ENCODE peak calls at places on chromosomes 12 and 14, in six cellular contexts. B is left ventricle myocardium inferior; Y is CD8-positive, alpha-beta T cell; U is right lobe of liver; S is neural progenitor cell; M is Panc1. P is an unnamed sample.

GRCh38 chr12:52285172-52285745 is 6.1 kb downstream of the KRT81 start:
- DNase-seq in U (no peak), Y (no peak), M (no peak), B (no peak), S (no peak), P (no peak)

GRCh38 chr14:88225721-88226120 is 97.3 kb downstream of the KCNK10 start:
- DNase-seq in M (no peak), B (no peak), U (no peak), S (peak; percentile 51), Y (no peak), P (no peak)

GRCh38 chr12:5203274-5203673 is 159.6 kb downstream of the KCNA5 start:
- DNase-seq in Y (no peak), M (no peak), U (no peak), B (no peak), S (no peak), P (no peak)

GRCh38 chr12:44960856-44961255 is 84.7 kb upstream of the NELL2 start:
- DNase-seq in Y (no peak), U (no peak), M (no peak), B (no peak), S (peak; percentile 44), P (no peak)

GRCh38 chr14:95137804-95138167 is 19.5 kb downstream of the DICER1 start:
- DNase-seq in Y (no peak), S (peak; percentile 56), M (no peak), B (no peak), U (no peak), P (no peak)

GRCh38 chr12:3777206-3777809 is 24.4 kb upstream of the CRACR2A start:
- DNase-seq in B (no peak), S (peak; percentile 66), U (no peak), Y (peak; percentile 7), M (peak; percentile 28), P (peak; percentile 10)

GRCh38 chr14:23571701-23572523 is 4.3 kb upstream of the AP1G2 start:
- DNase-seq in Y (no peak), S (no peak), U (no peak), M (no peak), B (no peak), P (no peak)

GRCh38 chr14:56145965-56146364 is 27.8 kb downstream of the PELI2 start:
- DNase-seq in B (no peak), Y (no peak), U (no peak), M (no peak), S (no peak), P (peak; percentile 26)

GRCh38 chr12:25764892-25765291 is 193.6 kb upstream of the RASSF8 start:
- DNase-seq in S (no peak), U (no peak), M (no peak), Y (no peak), B (no peak), P (no peak)

GRCh38 chr14:77208266-77208978 is 26.8 kb downstream of the TMEM63C start:
- DNase-seq in Y (peak; percentile 60), U (peak; percentile 80), M (no peak), B (peak; percentile 69), S (peak; percentile 92), P (peak; percentile 33)

GRCh38 chr14:80700601-80701000 is 240.9 kb downstream of the CEP128 start:
- DNase-seq in U (no peak), B (no peak), Y (no peak), S (no peak), M (no peak), P (no peak)

GRCh38 chr14:60247994-60248696 is 876 bp upstream of the PPM1A start:
- DNase-seq in B (peak; percentile 90), M (peak; percentile 75), U (peak; percentile 96), S (peak; percentile 93), Y (peak; percentile 74), P (peak; percentile 82)

GRCh38 chr14:57963071-57963470 is 97.2 kb upstream of the SLC35F4 start:
- DNase-seq in U (no peak), M (no peak), B (no peak), Y (no peak), S (no peak), P (no peak)

GRCh38 chr12:56029666-56030293 is 8.9 kb downstream of the IKZF4 start:
- DNase-seq in M (no peak), U (no peak), B (no peak), Y (peak; percentile 40), S (peak; percentile 79), P (no peak)

GRCh38 chr14:53032161-53032803 is 81.4 kb upstream of the FERMT2 start:
- DNase-seq in U (no peak), B (no peak), Y (no peak), M (no peak), S (peak; percentile 34), P (no peak)

GRCh38 chr14:77069551-77069950 is 28.5 kb upstream of the CIPC start:
- DNase-seq in S (no peak), Y (no peak), U (no peak), M (no peak), B (no peak), P (no peak)

GRCh38 chr12:71449373-71450070 is 9.9 kb downstream of the LGR5 start:
- DNase-seq in M (no peak), Y (no peak), S (no peak), B (no peak), U (no peak), P (no peak)

GRCh38 chr12:96714199-96714598 is 192.9 kb upstream of the NEDD1 start:
- DNase-seq in M (no peak), U (no peak), S (no peak), B (no peak), Y (no peak), P (no peak)

GRCh38 chr12:96720363-96720705 is 186.7 kb upstream of the NEDD1 start:
- DNase-seq in S (no peak), M (no peak), B (no peak), U (no peak), Y (peak; percentile 8), P (no peak)

DNA sequence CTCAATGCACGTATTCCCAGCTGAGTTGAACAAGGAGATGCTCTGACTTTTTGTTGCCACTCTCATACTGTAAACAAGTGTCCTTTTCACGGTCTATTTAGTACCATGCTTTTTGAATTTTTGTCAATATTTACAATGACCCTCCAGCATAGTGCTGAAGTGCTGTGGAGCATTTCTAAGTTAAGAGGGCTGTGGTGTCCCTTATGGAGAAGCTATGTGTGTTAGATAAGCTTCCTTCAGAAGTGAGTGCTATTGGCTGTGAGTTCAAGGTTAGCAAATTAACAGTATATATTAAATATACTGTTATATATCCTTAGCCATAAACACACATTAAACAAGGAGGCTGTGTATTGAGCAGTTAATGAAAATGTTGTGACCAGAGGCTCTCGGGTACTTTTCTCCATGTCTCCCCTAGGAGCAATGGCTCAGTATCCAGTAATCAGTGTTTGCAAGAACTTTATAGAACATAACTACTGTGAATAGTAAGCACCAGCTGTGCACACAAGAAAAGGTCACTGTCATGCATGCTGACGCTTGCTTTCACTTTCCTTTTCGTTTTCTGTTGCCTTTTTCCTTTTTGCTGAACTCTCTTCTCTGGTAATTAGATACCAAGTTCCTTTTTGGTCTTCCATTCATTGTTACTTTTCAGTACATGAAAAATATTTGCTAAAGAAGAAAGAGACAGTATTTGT is 187.2 kb upstream of the NEDD1 start:
- DNase-seq in M (no peak), S (no peak), B (no peak), Y (no peak), U (no peak), P (no peak)
- H3K4me3 ChIP-seq in M (peak overlapping the region; percentile 57), S (no peak overlapping the region), B (peak overlapping the region; percentile 56), Y (peak overlapping the region; percentile 57), U (peak overlapping the region; percentile 54), P (peak overlapping the region; percentile 56)

GRCh38 chr14:54182419-54183040 is 214.3 kb upstream of the CDKN3 start:
- DNase-seq in Y (no peak), B (no peak), M (no peak), S (no peak), U (no peak), P (no peak)
- H3K27ac ChIP-seq in Y (no peak overlapping the region), B (no peak overlapping the region), M (no peak overlapping the region), S (no peak overlapping the region), U (no peak overlapping the region), P (no peak overlapping the region)

GRCh38 chr14:65167072-65167645 is 64.8 kb upstream of the MAX start:
- DNase-seq in S (no peak), U (no peak), M (no peak), B (no peak), Y (no peak), P (no peak)

GRCh38 chr14:65169351-65169750 is 67.0 kb upstream of the MAX start:
- DNase-seq in U (no peak), S (no peak), Y (no peak), B (no peak), M (no peak), P (peak; percentile 78)

GRCh38 chr14:65170768-65171251 is 68.5 kb upstream of the MAX start:
- DNase-seq in B (no peak), Y (peak; percentile 26), M (no peak), S (peak; percentile 74), U (no peak), P (peak; percentile 36)

GRCh38 chr14:65168840-65169239 is 66.5 kb upstream of the MAX start:
- DNase-seq in M (no peak), B (no peak), U (no peak), S (no peak), Y (no peak), P (no peak)

GRCh38 chr14:65170318-65170717 is 68.0 kb upstream of the MAX start:
- DNase-seq in B (no peak), U (no peak), M (no peak), Y (no peak), S (no peak), P (no peak)
- H3K4me3 ChIP-seq in B (peak overlapping the region; percentile 47), U (no peak overlapping the region), M (peak overlapping the region; percentile 54), Y (no peak overlapping the region), S (no peak overlapping the region), P (peak overlapping the region; percentile 50)

GRCh38 chr14:102525213-102526143 is 15.9 kb upstream of the ANKRD9 start:
- DNase-seq in U (no peak), Y (peak; percentile 23), B (no peak), M (no peak), S (no peak), P (no peak)

GRCh38 chr14:102524026-102524450 is 14.5 kb upstream of the ANKRD9 start:
- DNase-seq in B (no peak), S (no peak), M (no peak), Y (no peak), U (no peak), P (no peak)

GRCh38 chr14:102527255-102528232 is 18.0 kb upstream of the ANKRD9 start:
- DNase-seq in U (no peak), M (no peak), S (no peak), Y (no peak), B (no peak), P (no peak)

GRCh38 chr14:102524451-102525212 is 15.1 kb upstream of the ANKRD9 start:
- DNase-seq in U (peak; percentile 99), Y (peak; percentile 96), B (peak; percentile 99), M (peak; percentile 86), S (peak; percentile 98), P (peak; percentile 95)

DNA sequence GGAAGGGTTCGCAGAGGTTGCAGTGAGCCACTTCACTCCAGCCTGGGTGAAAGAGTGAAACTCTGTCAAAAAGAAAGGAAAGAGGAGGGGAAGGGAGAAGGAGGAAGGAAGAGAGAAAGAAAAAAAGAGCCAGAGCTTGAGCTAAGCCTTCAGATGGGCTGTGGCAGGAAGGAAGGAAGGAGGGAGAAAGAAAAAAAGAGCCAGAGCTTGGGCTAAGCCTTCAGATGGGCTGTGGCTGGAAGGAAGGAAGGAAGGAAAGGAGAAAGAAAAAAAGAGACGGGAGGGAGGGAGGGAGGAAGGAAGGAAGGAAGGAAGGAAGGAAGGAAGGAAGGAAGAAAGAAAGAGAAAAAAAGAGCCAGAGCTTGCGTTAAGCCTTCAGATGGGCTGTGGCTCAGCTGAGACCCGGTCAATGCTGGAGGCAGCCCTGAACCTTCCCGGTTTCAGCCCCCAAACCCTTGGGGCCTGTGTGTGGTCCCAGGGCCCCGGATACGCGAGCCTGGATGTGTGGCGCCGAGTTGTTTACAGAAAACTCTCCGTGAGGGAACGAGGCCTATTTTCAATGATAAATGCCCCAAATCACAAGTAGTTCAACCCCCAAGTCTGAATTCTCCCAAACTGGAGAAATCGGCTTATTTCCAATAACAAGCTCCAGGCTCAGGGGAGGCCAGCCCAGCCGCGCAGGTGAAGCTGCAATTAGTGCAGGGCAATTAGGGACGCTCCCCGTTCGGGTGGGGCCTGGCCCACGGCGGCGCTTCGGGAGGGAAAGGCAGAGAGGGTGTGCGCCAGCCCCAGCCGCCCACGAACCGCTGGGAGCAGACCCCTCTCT is 13.8 kb upstream of the ANKRD9 start:
- DNase-seq in B (no peak), Y (no peak), S (no peak), U (peak; percentile 62), M (no peak), P (no peak)
- H3K27ac ChIP-seq in B (no peak overlapping the region), Y (no peak overlapping the region), S (no peak overlapping the region), U (no peak overlapping the region), M (peak overlapping the region; percentile 77), P (no peak overlapping the region)